ENCODE peak calls at places on chromosomes 11 and 22, in five cellular contexts. N, S, E, K and U are unnamed samples.

GRCh38 chr11:12066799-12067508 is 43.4 kb upstream of the MICAL2 start:
- DNase-seq in N (peak), S (no peak), E (peak), K (no peak), U (no peak)

GRCh38 chr22:23243006-23243573 is 62.8 kb downstream of the BCR start:
- DNase-seq in N (no peak), S (peak), E (no peak), K (no peak), U (no peak)

GRCh38 chr11:124920870-124921609 is 2.0 kb downstream of the HEPN1 start:
- DNase-seq in N (no peak), S (peak), E (peak), K (peak), U (no peak)

GRCh38 chr22:44586337-44586990 is 88.4 kb upstream of the RTL6 start:
- DNase-seq in N (no peak), S (no peak), E (no peak), K (no peak), U (no peak)

GRCh38 chr22:23123804-23124254 is 18.0 kb downstream of the RSPH14 start:
- DNase-seq in N (no peak), S (no peak), E (no peak), K (no peak), U (no peak)

GRCh38 chr11:67265633-67266423 is 445 bp upstream of the GRK2 start:
- DNase-seq in N (no peak), S (peak), E (peak), K (peak), U (no peak)

GRCh38 chr11:31643831-31644230 is 134.3 kb downstream of the ELP4 start:
- DNase-seq in N (peak), S (peak), E (peak), K (no peak), U (no peak)

GRCh38 chr11:18527512-18527911 is 770 bp upstream of the TSG101 start:
- DNase-seq in N (no peak), S (peak), E (peak), K (no peak), U (no peak)

GRCh38 chr11:70871881-70872280 is 380.5 kb downstream of the SHANK2 start:
- DNase-seq in N (no peak), S (no peak), E (peak), K (no peak), U (no peak)

GRCh38 chr11:72511393-72512047 is 77.2 kb upstream of the CLPB start:
- DNase-seq in N (no peak), S (peak), E (no peak), K (no peak), U (no peak)

GRCh38 chr11:13008625-13009475 is at the start of gene RASSF10:
- DNase-seq in N (no peak), S (peak), E (no peak), K (no peak), U (no peak)

GRCh38 chr11:131748146-131749050 is 378.0 kb downstream of the NTM start:
- DNase-seq in N (peak), S (peak), E (peak), K (peak), U (no peak)

GRCh38 chr11:35214792-35215193 is 75.8 kb downstream of the CD44 start:
- DNase-seq in N (no peak), S (peak), E (peak), K (no peak), U (no peak)

GRCh38 chr11:21475276-21475675 is 717.6 kb upstream of the ANO5 start:
- DNase-seq in N (no peak), S (no peak), E (no peak), K (no peak), U (no peak)

GRCh38 chr11:1233351-1234053 is 10.6 kb downstream of the MUC5B start:
- DNase-seq in N (no peak), S (no peak), E (no peak), K (no peak), U (no peak)

GRCh38 chr11:123356539-123356938 is 73.5 kb upstream of the GRAMD1B start:
- DNase-seq in N (no peak), S (no peak), E (no peak), K (no peak), U (no peak)

GRCh38 chr11:83219095-83219494 is 25.6 kb downstream of the ANKRD42 start:
- DNase-seq in N (no peak), S (no peak), E (no peak), K (no peak), U (no peak)

GRCh38 chr11:65429069-65429681 is 6.6 kb downstream of the NEAT1 start:
- DNase-seq in N (no peak), S (peak), E (peak), K (no peak), U (no peak)

GRCh38 chr11:119671561-119672015 is 57.4 kb downstream of the NECTIN1 start:
- DNase-seq in N (no peak), S (peak), E (peak), K (no peak), U (no peak)

GRCh38 chr11:58637367-58637766 is 14.9 kb downstream of the CNTF start:
- DNase-seq in N (no peak), S (no peak), E (no peak), K (no peak), U (no peak)

GRCh38 chr11:20754957-20755356 is 85.6 kb downstream of the NELL1 start:
- DNase-seq in N (no peak), S (no peak), E (no peak), K (no peak), U (no peak)

GRCh38 chr22:48342016-48342415 is 1485.7 kb downstream of the BRD1 start:
- DNase-seq in N (no peak), S (no peak), E (no peak), K (no peak), U (no peak)

GRCh38 chr11:111026241-111026640 is 219.3 kb upstream of the POU2AF2 start:
- DNase-seq in N (no peak), S (no peak), E (no peak), K (no peak), U (no peak)

DNA sequence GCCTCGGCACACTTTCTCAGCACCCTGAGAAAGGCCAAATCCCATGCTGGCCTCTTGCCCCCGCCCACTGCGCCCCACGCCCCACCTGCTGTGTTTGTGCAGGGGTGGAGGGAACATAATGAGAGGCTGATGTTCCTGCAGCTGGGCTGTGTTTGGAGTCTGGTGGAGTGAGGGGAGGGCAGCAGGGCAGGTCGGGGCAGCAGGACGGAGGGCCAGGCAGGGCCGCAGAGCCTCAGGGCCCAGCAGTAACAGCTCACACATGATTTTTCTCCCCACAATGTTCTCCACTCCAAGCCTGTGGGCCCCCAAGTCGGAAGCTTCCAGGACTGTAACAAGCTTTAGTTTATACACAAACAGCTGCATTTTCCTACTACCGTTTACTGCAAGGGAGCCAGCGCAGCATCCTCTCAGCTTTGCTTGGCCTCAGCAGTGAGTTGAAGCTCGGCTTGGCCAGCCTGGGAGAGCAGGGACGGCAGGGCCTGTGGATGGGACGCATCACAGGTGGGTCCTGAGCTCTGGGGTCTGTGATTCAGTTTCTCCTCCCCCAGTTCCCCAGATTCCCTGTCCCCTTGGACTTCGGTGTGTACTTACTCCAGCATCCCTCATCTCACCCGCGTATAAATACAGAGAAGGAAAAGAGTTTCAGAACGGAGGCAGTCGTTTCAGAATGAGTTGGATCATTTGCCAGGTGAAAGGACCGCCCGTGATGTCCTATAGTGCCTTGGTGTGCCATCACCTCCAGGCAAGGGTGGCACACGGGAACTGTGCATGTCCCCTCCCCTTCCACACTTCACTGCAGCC is 50.9 kb downstream of the RPUSD4 start:
- DNase-seq in N (no peak), S (no peak), E (no peak), K (no peak), U (no peak)
- H3K4me3 ChIP-seq in N (no peak), S (no peak), E (no peak), K (no peak), U (no peak)

GRCh38 chr11:45885921-45886721 is 670 bp downstream of the MAPK8IP1 start:
- DNase-seq in N (no peak), S (no peak), E (no peak), K (no peak), U (no peak)
- H3K4me3 ChIP-seq in N (peak), S (no peak), E (peak), K (peak), U (peak)

DNA sequence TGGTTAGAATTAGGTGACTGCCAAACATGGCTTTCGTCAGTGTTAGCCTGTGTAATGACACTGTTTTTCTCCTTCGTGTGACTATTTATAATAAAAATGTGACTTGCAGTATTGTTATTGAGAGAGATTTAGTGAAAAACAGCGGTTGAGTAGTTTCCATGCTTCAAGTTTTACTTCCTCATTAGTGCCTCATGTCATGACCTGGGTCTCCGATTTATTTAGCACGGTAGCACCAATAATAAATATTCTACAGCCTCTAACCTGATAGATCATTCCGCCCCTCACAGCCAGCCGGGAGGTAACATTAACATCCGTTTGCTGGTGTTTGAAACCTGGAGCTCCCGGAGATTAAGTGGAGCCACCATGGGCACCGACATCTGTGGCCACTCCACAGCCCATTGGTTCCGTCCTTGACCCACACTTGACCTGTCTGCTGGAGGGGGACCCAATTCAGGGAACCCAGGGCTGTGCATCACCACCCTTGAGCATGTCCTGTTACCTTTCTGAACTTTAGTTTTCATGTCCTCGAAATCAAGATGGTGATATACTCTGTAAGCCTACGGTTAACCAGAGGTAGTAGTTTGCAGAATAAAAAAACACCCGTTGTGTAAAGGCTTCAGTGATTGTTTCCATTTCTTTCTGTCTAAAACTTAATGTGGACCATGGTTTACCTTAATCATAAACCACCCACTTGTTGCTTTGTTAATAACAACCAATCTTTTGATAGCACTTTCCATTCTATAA is 104.1 kb downstream of the ATXN10 start:
- DNase-seq in N (no peak), S (no peak), E (no peak), K (no peak), U (no peak)
- H3K4me3 ChIP-seq in N (no peak), S (no peak), E (no peak), K (no peak), U (no peak)

DNA sequence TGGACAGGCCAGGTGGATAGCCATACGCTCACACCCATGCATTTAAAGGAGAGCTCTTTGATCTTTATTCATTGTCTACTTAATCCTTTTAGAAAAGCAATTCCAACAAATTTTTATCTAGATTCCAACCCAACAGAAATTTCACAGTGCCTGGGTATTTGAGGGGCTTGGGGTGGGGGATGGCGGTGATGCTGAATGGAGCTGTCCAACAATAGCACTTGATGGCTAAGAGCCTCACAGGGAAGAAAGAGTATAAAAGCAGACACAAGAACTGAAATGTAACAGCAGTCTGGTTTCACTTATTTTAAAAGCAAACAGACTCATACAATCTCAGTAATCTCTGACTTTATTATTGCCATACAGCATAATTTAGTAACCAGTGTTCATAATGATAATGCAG is 101.8 kb upstream of the SORL1-AS1 start:
- DNase-seq in N (no peak), S (no peak), E (no peak), K (no peak), U (no peak)
- H3K4me3 ChIP-seq in N (no peak), S (no peak), E (no peak), K (no peak), U (no peak)

GRCh38 chr11:61880050-61880449 is 11.3 kb downstream of the FADS3 start:
- DNase-seq in N (no peak), S (no peak), E (no peak), K (no peak), U (no peak)
- H3K4me3 ChIP-seq in N (no peak), S (no peak), E (no peak), K (no peak), U (no peak)

GRCh38 chr11:33895752-33896137 is 3.9 kb upstream of the LMO2 start:
- DNase-seq in N (no peak), S (no peak), E (no peak), K (no peak), U (no peak)

GRCh38 chr11:33891714-33892327 is at the start of gene LMO2:
- DNase-seq in N (no peak), S (no peak), E (no peak), K (no peak), U (no peak)

GRCh38 chr11:33894402-33894754 is 2.5 kb upstream of the LMO2 start:
- DNase-seq in N (no peak), S (no peak), E (no peak), K (no peak), U (no peak)

GRCh38 chr11:33892906-33893594 is 1.2 kb upstream of the LMO2 start:
- DNase-seq in N (no peak), S (peak), E (no peak), K (no peak), U (no peak)

DNA sequence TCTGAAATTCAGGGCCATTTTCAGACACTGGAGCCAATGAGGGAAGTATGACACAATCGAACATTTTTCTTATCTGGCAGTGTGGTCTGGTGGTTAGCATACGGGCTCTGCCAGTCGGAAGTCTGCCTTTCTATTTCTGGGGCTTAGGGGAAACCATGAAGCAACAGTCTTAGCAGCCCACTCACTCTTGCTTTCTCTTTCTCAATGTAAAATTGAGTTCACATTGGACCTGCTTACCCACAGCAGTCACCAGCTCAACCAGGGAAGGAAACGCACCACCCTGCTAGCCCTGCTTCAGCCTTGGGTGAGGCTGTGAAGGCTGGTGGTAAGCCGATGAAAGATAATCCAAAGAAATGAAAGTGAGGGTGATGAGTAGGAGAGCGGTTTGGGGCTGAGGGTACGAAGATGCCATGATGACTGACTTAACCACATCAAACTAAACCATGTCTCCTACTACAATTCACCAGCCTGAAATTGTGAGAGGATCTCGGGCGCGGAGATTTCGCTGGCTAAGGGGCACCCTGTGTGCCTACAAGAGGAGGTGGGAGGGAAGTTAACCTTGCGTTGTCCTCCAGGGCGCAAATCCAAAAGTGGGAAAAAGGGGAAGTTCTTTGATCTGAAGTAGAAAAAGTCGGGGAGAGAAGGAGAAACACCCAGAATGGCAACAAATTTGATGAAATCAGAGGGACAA is 2.0 kb upstream of the LMO2 start:
- DNase-seq in N (no peak), S (peak), E (no peak), K (no peak), U (no peak)
- H3K4me3 ChIP-seq in N (no peak), S (no peak), E (no peak), K (peak), U (peak)

GRCh38 chr22:19626666-19627065 is 87.6 kb upstream of the SEPTIN5 start:
- DNase-seq in N (no peak), S (no peak), E (no peak), K (no peak), U (no peak)

GRCh38 chr22:19629720-19630419 is 84.4 kb upstream of the SEPTIN5 start:
- DNase-seq in N (peak), S (peak), E (peak), K (peak), U (peak)

GRCh38 chr22:19626042-19626560 is 88.2 kb upstream of the SEPTIN5 start:
- DNase-seq in N (no peak), S (no peak), E (no peak), K (no peak), U (no peak)

GRCh38 chr22:19629331-19629719 is 85.0 kb upstream of the SEPTIN5 start:
- DNase-seq in N (no peak), S (no peak), E (no peak), K (no peak), U (no peak)

DNA sequence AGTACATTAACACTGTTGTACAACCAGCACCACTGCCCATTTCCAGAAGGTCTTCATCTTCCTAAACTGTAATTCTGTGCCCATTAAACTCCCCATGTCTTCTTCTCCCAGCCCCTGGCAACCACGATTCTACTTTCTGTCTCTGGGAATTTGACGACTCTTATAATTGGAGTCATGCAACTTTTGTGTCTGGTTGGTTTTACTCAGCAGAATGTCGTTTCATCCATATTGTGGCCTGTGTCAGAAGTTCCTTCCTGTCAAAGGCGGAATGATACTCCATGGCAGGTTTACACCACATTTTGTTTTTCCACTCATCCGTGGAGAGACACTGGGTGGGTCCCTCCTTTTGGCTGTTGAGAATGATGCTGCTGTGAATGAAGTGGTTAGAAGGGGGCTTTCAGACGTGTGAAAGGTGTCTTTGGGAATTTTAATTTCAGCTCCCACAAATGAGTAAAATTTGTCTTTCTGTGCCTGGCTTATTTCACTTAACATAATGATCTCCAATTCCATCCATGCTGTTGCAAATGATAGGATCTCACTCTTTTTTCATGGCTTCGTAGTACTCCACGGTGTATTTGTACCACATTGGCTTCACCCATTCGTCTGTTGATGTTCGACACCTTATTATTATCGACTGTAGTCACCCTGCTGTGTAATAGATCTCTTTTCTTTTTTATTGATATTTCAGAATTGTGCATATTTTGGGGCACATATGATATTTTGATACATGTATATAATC is 86.1 kb upstream of the SEPTIN5 start:
- DNase-seq in N (no peak), S (no peak), E (no peak), K (no peak), U (no peak)
- H3K4me3 ChIP-seq in N (no peak), S (no peak), E (no peak), K (no peak), U (no peak)